ENCODE peak calls at places on chromosomes 5 and 9, in four cellular contexts. T, Q, S and H are unnamed samples.

GRCh38 chr5:78109891-78110324 is 184.6 kb downstream of the AP3B1 start:
- DNase-seq in Q (no peak), T (no peak), S (no peak), H (no peak)

GRCh38 chr5:95422842-95423241 is 31.7 kb downstream of the FAM81B start:
- DNase-seq in S (no peak), T (no peak), Q (no peak), H (no peak)

GRCh38 chr5:35803221-35803651 is 53.5 kb upstream of the IL7R start:
- DNase-seq in S (no peak), Q (no peak), T (no peak), H (no peak)

GRCh38 chr5:126376443-126376842 is 46.8 kb upstream of the GRAMD2B start:
- DNase-seq in T (no peak), Q (no peak), S (no peak), H (no peak)

GRCh38 chr9:97808415-97808814 is 44.6 kb upstream of the FOXE1 start:
- DNase-seq in Q (no peak), S (no peak), T (no peak), H (no peak)

GRCh38 chr5:163564321-163564924 is 59.0 kb downstream of the MAT2B start:
- DNase-seq in T (peak; percentile 48), Q (peak; percentile 50), S (no peak), H (peak; percentile 65)

GRCh38 chr5:56490971-56491468 is 257.9 kb upstream of the ANKRD55 start:
- DNase-seq in S (no peak), T (peak; percentile 18), Q (no peak), H (no peak)

GRCh38 chr5:169350016-169350415 is 49.1 kb upstream of the SLIT3 start:
- DNase-seq in Q (no peak), S (no peak), T (no peak), H (no peak)

GRCh38 chr5:132479073-132479811 is 11.3 kb downstream of the IRF1 start:
- DNase-seq in S (no peak), T (no peak), Q (no peak), H (no peak)

GRCh38 chr5:132101385-132101880 is 27.8 kb downstream of the CSF2 start:
- DNase-seq in S (no peak), Q (no peak), T (no peak), H (no peak)

GRCh38 chr9:70830618-70831017 is 290.8 kb downstream of the TRPM3 start:
- DNase-seq in T (no peak), Q (no peak), S (no peak), H (no peak)

GRCh38 chr5:111694183-111694582 is 62.8 kb downstream of the NREP start:
- DNase-seq in Q (no peak), S (no peak), T (no peak), H (no peak)

GRCh38 chr9:71383308-71383707 is 261.9 kb upstream of the TRPM3 start:
- DNase-seq in S (no peak), Q (no peak), T (no peak), H (no peak)

GRCh38 chr5:148938535-148938907 is 112.1 kb downstream of the ADRB2 start:
- DNase-seq in Q (no peak), S (no peak), T (no peak), H (no peak)

GRCh38 chr5:98757978-98758377 is 15.5 kb upstream of the RGMB start:
- DNase-seq in T (no peak), S (no peak), Q (no peak), H (no peak)

GRCh38 chr5:34618666-34619065 is 37.5 kb upstream of the RAI14 start:
- DNase-seq in T (no peak), S (no peak), Q (no peak), H (no peak)

GRCh38 chr5:87347841-87348240 is 64.9 kb downstream of the CCNH start:
- DNase-seq in T (no peak), Q (no peak), S (no peak), H (no peak)

GRCh38 chr9:19551124-19551929 is 142.5 kb downstream of the ACER2 start:
- DNase-seq in T (no peak), Q (peak; percentile 27), S (no peak), H (no peak)

GRCh38 chr9:112042244-112042638 is 132.9 kb downstream of the SUSD1 start:
- DNase-seq in S (no peak), Q (no peak), T (no peak), H (no peak)

GRCh38 chr5:111545031-111545430 is 32.7 kb upstream of the STARD4 start:
- DNase-seq in Q (no peak), T (no peak), S (no peak), H (no peak)

GRCh38 chr9:129386812-129387177 is 208.7 kb upstream of the IER5L start:
- DNase-seq in T (no peak), Q (no peak), S (no peak), H (no peak)

GRCh38 chr5:172802585-172803176 is 31.4 kb upstream of the ERGIC1 start:
- DNase-seq in T (no peak), S (no peak), Q (no peak), H (peak; percentile 63)

GRCh38 chr9:108296056-108296455 is 559.7 kb downstream of the ACTL7B start:
- DNase-seq in Q (no peak), T (no peak), S (no peak), H (no peak)

GRCh38 chr5:96756985-96757384 is 50.8 kb downstream of the ERAP1 start:
- DNase-seq in Q (no peak), T (no peak), S (no peak), H (no peak)

GRCh38 chr5:119359737-119360413 is 4.1 kb downstream of the TNFAIP8 start:
- DNase-seq in T (no peak), S (no peak), Q (no peak), H (no peak)

GRCh38 chr5:111777382-111777781 is 20.4 kb upstream of the NREP start:
- DNase-seq in Q (no peak), T (no peak), S (no peak), H (no peak)

GRCh38 chr5:154421868-154422267 is 23.9 kb upstream of the SAP30L start:
- DNase-seq in S (no peak), T (peak; percentile 18), Q (peak; percentile 53), H (peak; percentile 66)

GRCh38 chr9:134688231-134688630 is 46.6 kb downstream of the COL5A1 start:
- DNase-seq in Q (no peak), T (no peak), S (no peak), H (no peak)

GRCh38 chr5:143913008-143913752 is 101.2 kb downstream of the HMHB1 start:
- DNase-seq in S (no peak), Q (peak; percentile 4), T (no peak), H (no peak)

GRCh38 chr9:136940526-136941230 is 3.9 kb downstream of the FBXW5 start:
- DNase-seq in Q (no peak), S (no peak), T (no peak), H (no peak)

GRCh38 chr5:172920447-172920849 is 38.8 kb upstream of the RPL26L1 start:
- DNase-seq in Q (no peak), S (no peak), T (no peak), H (peak; percentile 38)

GRCh38 chr9:103991698-103992097 is 102.4 kb upstream of the SMC2 start:
- DNase-seq in T (no peak), S (no peak), Q (no peak), H (no peak)

DNA sequence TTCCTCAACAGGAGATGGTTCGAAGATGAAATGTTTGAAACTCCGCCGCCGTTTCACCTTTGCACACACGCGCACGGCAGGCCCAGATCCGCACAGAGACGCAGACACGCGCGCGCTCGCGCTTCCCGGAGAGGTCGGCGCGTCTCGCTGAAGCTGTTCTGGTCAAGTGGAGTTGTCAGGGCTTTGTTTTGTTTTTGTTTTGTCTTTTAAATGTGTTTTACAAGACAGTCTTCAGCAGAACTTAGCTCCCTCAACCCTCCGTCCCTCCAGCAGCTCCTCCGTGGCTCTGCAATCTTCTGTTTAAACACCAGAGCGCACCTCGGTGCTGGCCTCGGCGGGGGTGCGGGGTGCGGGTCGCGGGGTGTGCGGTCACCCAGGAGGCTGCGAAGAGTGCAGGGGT is 5.3 kb upstream of the IRX2 start:
- DNase-seq in Q (no peak), T (no peak), S (no peak), H (no peak)
- TF ChIP-seq SRF in Q (no peak), T (no peak), S (no peak), H (no peak)

DNA sequence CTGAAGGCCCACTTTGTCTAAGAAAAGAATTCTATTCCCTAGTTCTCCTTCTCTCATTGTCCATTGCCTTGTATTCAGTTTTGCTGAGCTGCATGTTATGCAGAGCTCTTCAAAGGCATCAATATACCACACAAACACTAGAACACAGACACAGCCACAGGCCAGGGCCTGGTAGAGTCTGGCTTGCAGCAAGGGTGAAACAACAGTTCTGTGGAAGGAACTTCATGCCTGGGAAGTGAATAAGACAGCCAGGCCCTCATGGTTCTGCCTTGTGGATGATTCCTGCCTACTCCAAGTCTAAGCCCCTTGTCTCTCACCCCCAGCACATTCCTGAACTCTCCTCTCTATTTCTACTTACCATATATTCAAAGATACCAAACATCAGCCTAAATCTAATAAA is 30.8 kb downstream of the KLHL3 start:
- DNase-seq in T (no peak), S (no peak), Q (no peak), H (no peak)
- TF ChIP-seq SRF in T (no peak), S (no peak), Q (no peak), H (no peak)

DNA sequence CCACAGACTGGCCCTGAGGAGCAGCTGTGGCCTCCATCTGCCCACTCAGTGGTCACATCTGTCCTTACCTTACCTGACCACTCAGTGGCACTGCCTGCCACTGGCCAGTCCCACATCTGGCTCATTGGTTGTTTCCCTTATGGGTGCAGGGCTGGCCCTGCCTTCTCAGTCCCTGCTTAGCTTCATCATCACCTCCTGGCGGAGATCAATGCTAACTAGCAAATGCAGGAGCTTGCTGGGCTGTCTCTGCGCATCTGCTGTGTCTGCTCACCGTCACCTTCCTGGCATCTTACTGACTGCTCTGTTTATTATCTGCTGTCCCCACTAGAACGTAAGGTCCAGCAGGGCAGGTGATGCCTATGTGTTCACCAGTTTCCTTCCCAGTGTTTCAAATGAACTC is 356.9 kb downstream of the SEMA5A start:
- DNase-seq in S (no peak), T (no peak), Q (no peak), H (no peak)
- TF ChIP-seq SRF in S (no peak), T (no peak), Q (no peak), H (no peak)

GRCh38 chr5:17056056-17056690 is 120.1 kb upstream of the MYO10 start:
- DNase-seq in T (no peak), S (no peak), Q (no peak), H (no peak)
- TF ChIP-seq SRF in T (no peak), S (no peak), Q (no peak), H (no peak)

GRCh38 chr9:3954950-3955670 is 344.8 kb downstream of the GLIS3 start:
- DNase-seq in Q (no peak), T (no peak), S (no peak), H (peak; percentile 6)
- TF ChIP-seq SRF in Q (no peak), T (no peak), S (no peak), H (no peak)

DNA sequence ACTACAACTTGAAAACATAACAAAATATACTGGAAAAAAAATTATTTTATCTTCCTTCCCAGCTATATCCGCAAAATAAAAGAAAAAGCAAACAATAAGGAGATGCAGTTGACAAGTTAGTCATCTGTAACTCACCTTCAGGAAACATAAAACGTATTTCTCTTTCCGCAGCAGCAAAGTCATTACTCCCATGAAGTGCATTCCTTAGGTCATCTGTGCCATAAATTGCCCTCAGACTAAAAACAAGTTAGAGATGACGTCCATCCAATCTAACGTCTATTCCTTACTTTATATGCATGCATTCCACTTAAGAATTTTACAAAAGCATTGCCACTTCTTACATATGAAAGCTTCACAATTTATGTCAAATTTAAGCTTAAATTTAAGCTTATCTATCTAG is 10.9 kb downstream of the NME5 start:
- DNase-seq in S (no peak), T (no peak), Q (no peak), H (no peak)
- TF ChIP-seq SRF in S (no peak), T (no peak), Q (no peak), H (no peak)